ENCODE peak calls at places on chromosomes 16 and 17, in six cellular contexts. S is thyroid gland, R is right lobe of liver, M is IMR-90, C is Peyer's patch, F is uterus. H is an unnamed sample.

GRCh38 chr16:12113581-12114375 is 137.2 kb downstream of the SNX29 start:
- DNase-seq in S (no peak), R (no peak), M (no peak), C (no peak), F (no peak), H (no peak)

GRCh38 chr17:77810536-77810935 is 148.0 kb upstream of the TNRC6C start:
- DNase-seq in S (peak; percentile 19), R (no peak), M (peak; percentile 33), C (no peak), F (peak; percentile 72), H (peak; percentile 31)

GRCh38 chr16:27322858-27323780 is 9.3 kb downstream of the IL4R start:
- DNase-seq in S (no peak), R (peak; percentile 90), M (no peak), C (peak; percentile 83), F (no peak), H (no peak)

GRCh38 chr17:8726951-8727555 is 17.6 kb downstream of the CCDC42 start:
- DNase-seq in S (no peak), R (no peak), M (no peak), C (no peak), F (no peak), H (no peak)

GRCh38 chr16:12532871-12533610 is 270.6 kb downstream of the CPPED1 start:
- DNase-seq in S (peak; percentile 69), R (no peak), M (no peak), C (no peak), F (no peak), H (no peak)

GRCh38 chr16:84303023-84303422 is 8.3 kb downstream of the WFDC1 start:
- DNase-seq in S (no peak), R (no peak), M (peak; percentile 73), C (no peak), F (peak; percentile 25), H (no peak)

GRCh38 chr17:8283356-8283755 is 5.1 kb upstream of the RANGRF start:
- DNase-seq in S (no peak), R (no peak), M (no peak), C (no peak), F (no peak), H (no peak)

GRCh38 chr17:7627250-7628121 is at the start of gene SAT2:
- DNase-seq in S (peak; percentile 97), R (peak; percentile 98), M (peak; percentile 94), C (peak; percentile 96), F (peak; percentile 96), H (peak; percentile 94)

GRCh38 chr16:13977177-13977576 is 57.2 kb downstream of the ERCC4 start:
- DNase-seq in S (no peak), R (no peak), M (no peak), C (no peak), F (no peak), H (no peak)

GRCh38 chr17:62051053-62051452 is 14.0 kb downstream of the MED13 start:
- DNase-seq in S (no peak), R (no peak), M (no peak), C (no peak), F (no peak), H (no peak)
- TF ChIP-seq POLR2A in S (no peak), R (no peak), M (no peak), C (no peak), F (no peak), H (no peak)

DNA sequence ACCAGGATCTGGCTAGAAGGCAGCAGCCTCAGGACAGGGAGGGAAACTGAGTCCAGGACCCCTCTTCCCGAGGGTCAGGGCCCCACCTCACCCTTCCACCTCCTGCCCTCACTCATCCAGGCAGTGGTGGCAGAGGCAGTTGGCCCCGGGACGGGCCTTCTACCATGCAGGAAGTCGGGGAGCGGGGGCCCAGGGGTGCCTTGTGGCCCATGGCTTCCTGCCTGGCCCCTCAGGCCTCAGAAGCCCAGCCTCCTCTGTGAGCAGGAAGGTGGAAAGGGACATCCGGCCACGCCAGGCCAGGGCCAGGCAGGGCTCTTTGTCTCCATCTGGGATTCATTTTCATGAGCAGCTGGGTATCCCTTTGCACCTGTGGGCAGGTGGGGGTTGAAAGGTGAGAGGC is 58.5 kb downstream of the BAHCC1 start:
- DNase-seq in S (no peak), R (no peak), M (no peak), C (no peak), F (no peak), H (no peak)
- TF ChIP-seq POLR2A in S (no peak), R (no peak), M (no peak), C (no peak), F (no peak), H (no peak)

GRCh38 chr17:47846741-47847340 is 4.1 kb downstream of the SP6 start:
- DNase-seq in S (no peak), R (no peak), M (no peak), C (no peak), F (no peak), H (no peak)

GRCh38 chr17:47850692-47851573 is at the start of gene SP6:
- DNase-seq in S (peak; percentile 82), R (peak; percentile 72), M (peak; percentile 51), C (peak; percentile 94), F (peak; percentile 50), H (no peak)

GRCh38 chr17:47847341-47848197 is 3.4 kb downstream of the SP6 start:
- DNase-seq in S (peak; percentile 17), R (no peak), M (no peak), C (no peak), F (no peak), H (no peak)

GRCh38 chr17:47850373-47850691 is 631 bp downstream of the SP6 start:
- DNase-seq in S (no peak), R (no peak), M (no peak), C (no peak), F (no peak), H (no peak)

GRCh38 chr17:47848198-47848513 is 2.8 kb downstream of the SP6 start:
- DNase-seq in S (no peak), R (no peak), M (no peak), C (no peak), F (no peak), H (no peak)
- TF ChIP-seq POLR2A in S (no peak), R (no peak), M (no peak), C (no peak), F (no peak), H (no peak)

GRCh38 chr17:75785016-75785769 is 587 bp downstream of the UNK start:
- DNase-seq in S (peak; percentile 91), R (peak; percentile 92), M (peak; percentile 86), C (peak; percentile 96), F (peak; percentile 94), H (peak; percentile 89)
- TF ChIP-seq POLR2A in S (no peak), R (peak; percentile 62), M (peak; percentile 41), C (peak; percentile 65), F (peak; percentile 57), H (peak; percentile 68)

DNA sequence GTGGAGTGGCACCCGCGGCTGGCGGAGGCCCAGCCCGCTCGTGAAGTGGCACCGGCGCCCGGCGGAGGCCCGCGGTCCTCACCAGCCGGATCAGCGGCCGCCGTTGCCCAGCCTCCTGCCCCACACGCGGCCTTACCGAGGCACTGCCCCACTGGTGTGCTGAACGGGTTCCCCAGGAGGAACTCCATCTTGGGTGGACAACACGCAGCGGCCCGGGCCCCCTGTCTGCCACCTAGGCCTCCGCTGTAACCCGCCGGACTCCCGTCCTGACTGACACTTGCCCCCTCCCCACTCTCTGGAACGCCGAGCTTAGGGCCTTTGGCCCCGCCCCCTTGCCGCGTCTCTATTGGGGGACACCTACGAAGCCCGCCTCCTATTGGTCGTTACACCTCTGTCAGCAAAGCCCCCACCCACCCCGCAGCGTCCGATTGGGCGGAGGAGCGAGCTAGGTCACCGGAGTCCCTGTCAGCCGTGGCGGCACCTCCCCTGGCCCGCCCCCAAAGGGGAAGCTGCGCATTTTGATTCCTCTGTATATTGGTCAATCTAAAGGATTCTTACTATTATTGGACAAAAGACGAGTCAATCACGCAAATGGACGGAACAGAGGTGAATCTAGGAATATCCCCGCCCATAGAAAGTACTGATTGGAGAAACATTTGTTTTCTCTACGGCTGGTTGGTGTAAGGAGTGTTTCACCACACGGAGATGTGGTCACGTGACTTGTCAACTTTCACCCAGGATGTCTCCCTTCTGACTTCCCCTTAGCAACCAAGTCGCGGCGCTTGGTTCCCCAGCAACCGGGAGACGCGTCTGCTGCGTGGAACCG is at the start of the genes DRC3 and TOM1L2:
- DNase-seq in S (peak; percentile 100), R (peak; percentile 100), M (peak; percentile 100), C (peak; percentile 100), F (peak; percentile 100), H (peak; percentile 100)
- TF ChIP-seq POLR2A in S (peak; percentile 92), R (peak; percentile 73), M (peak; percentile 82), C (peak; percentile 69), F (peak; percentile 87), H (no peak)

DNA sequence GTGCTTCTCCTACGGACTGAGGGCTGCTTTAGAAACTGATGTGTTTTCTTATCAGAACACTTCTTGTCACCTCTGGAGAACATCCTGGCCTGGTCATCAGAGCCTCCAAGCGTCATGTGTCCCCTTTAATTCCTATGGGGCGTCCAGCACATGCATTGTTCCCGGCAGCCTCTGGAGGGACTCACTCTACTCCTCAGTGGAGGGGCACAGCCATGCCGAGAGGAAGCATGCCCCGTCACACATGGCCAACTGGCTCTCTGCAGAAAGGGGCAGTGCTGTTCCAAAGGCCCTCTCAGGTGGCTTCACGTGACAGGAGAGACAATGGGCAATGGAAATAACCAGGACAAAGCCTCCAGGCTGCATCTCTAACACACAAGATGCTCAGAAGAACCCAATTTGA is 31.8 kb downstream of the CDRT15L2 start:
- DNase-seq in S (no peak), R (no peak), M (no peak), C (no peak), F (no peak), H (no peak)
- TF ChIP-seq POLR2A in S (no peak), R (no peak), M (no peak), C (no peak), F (no peak), H (no peak)

DNA sequence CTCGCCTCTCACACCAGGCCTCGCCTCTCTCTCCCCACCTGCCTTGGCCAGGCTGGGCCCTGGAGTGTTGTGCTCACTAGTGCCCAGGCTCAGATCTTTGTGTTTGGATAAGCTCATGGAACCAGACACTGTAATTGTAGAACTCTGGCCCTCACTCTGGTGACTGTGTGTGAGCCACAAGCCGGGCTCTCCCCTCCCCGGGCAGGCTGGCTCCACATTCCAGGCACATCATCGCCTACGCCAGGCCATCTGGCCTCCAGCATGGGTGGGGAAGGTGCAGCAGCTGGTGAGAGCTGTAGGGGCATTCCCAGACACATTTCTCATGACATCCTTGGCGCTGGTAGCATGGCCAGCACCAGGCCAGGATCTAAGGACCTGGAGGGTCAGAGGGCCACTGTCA is 202.3 kb downstream of the RAB11FIP4 start:
- DNase-seq in S (no peak), R (no peak), M (peak; percentile 89), C (no peak), F (no peak), H (no peak)
- TF ChIP-seq POLR2A in S (no peak), R (no peak), M (no peak), C (no peak), F (no peak), H (no peak)

GRCh38 chr16:19515765-19516164 is 6.1 kb downstream of the GDE1 start:
- DNase-seq in S (no peak), R (no peak), M (peak; percentile 50), C (no peak), F (no peak), H (no peak)
- TF ChIP-seq POLR2A in S (no peak), R (no peak), M (no peak), C (no peak), F (no peak), H (no peak)

H was measured in lower leg skin.